ENCODE peak calls at places on chromosomes 12 and 14, in nine cellular contexts. P is activated CD8-positive, alpha-beta T cell treated with anti-CD3 and anti-CD28 coated beads for 36 hours; N is mesothelial cell of epicardium; D is HCT116; M is GM10248; X is H9; S is fibroblast of pulmonary artery; C is colonic mucosa; K is GM12865. H is an unnamed sample.

GRCh38 chr14:99716850-99717681 is 33.0 kb downstream of the CYP46A1 start:
- DNase-seq in P (no peak), N (peak), D (no peak), M (peak), X (no peak), S (no peak), C (no peak), K (no peak), H (no peak)

GRCh38 chr12:114400925-114401324 is 5.0 kb downstream of the TBX5 start:
- DNase-seq in P (no peak), N (no peak), D (no peak), M (no peak), X (no peak), S (peak), C (no peak), K (no peak), H (no peak)

GRCh38 chr12:14643247-14643646 is 53.2 kb downstream of the GUCY2C start:
- DNase-seq in P (no peak), N (no peak), D (no peak), M (no peak), X (no peak), S (peak), C (no peak), K (no peak), H (no peak)

GRCh38 chr14:94885481-94886155 is 115.7 kb upstream of the GSC start:
- DNase-seq in P (no peak), N (no peak), D (no peak), M (no peak), X (no peak), S (no peak), C (no peak), K (no peak), H (no peak)

GRCh38 chr14:76947078-76947837 is 81.2 kb downstream of the IRF2BPL start:
- DNase-seq in P (peak), N (peak), D (peak), M (peak), X (peak), S (peak), C (peak), K (peak), H (peak)

GRCh38 chr14:28755198-28755794 is 11.3 kb upstream of the FOXG1 start:
- DNase-seq in P (no peak), N (no peak), D (no peak), M (no peak), X (no peak), S (no peak), C (no peak), K (no peak), H (no peak)

GRCh38 chr12:120529641-120530314 is 820 bp upstream of the COQ5 start:
- DNase-seq in P (peak), N (no peak), D (peak), M (no peak), X (peak), S (peak), C (peak), K (peak), H (no peak)

GRCh38 chr12:22494319-22494718 is 50.0 kb downstream of the C2CD5 start:
- DNase-seq in P (no peak), N (no peak), D (no peak), M (no peak), X (no peak), S (no peak), C (no peak), K (no peak), H (no peak)

GRCh38 chr12:46490635-46491034 is 118.1 kb upstream of the SLC38A2 start:
- DNase-seq in P (no peak), N (no peak), D (no peak), M (no peak), X (no peak), S (peak), C (no peak), K (no peak), H (no peak)

GRCh38 chr12:20601668-20602280 is 93.4 kb upstream of the SLCO1C1 start:
- DNase-seq in P (no peak), N (no peak), D (peak), M (no peak), X (no peak), S (peak), C (no peak), K (peak), H (no peak)
- TF ChIP-seq CTCF in P (peak), N (peak), D (peak), M (peak), X (peak), S (peak), C (peak), K (no peak), H (peak)

GRCh38 chr14:50109342-50109741 is 7.0 kb downstream of the VCPKMT start:
- DNase-seq in P (no peak), N (no peak), D (peak), M (no peak), X (no peak), S (peak), C (no peak), K (no peak), H (no peak)
- TF ChIP-seq CTCF in P (no peak), N (peak), D (peak), M (no peak), X (peak), S (peak), C (no peak), K (no peak), H (peak)

GRCh38 chr14:64412237-64412636 is 24.1 kb downstream of the MTHFD1 start:
- DNase-seq in P (no peak), N (no peak), D (no peak), M (no peak), X (no peak), S (no peak), C (no peak), K (no peak), H (no peak)

GRCh38 chr14:64411001-64411400 is 22.8 kb downstream of the MTHFD1 start:
- DNase-seq in P (no peak), N (no peak), D (no peak), M (no peak), X (no peak), S (no peak), C (no peak), K (no peak), H (no peak)

GRCh38 chr14:64409509-64409908 is 21.4 kb downstream of the MTHFD1 start:
- DNase-seq in P (no peak), N (no peak), D (no peak), M (peak), X (no peak), S (no peak), C (no peak), K (peak), H (no peak)

GRCh38 chr14:64407329-64407728 is 19.2 kb downstream of the MTHFD1 start:
- DNase-seq in P (no peak), N (no peak), D (no peak), M (no peak), X (no peak), S (no peak), C (no peak), K (peak), H (no peak)

GRCh38 chr14:64410084-64410774 is 22.1 kb downstream of the MTHFD1 start:
- DNase-seq in P (no peak), N (no peak), D (no peak), M (no peak), X (peak), S (peak), C (no peak), K (no peak), H (no peak)
- TF ChIP-seq CTCF in P (no peak), N (no peak), D (no peak), M (no peak), X (no peak), S (no peak), C (no peak), K (no peak), H (no peak)

GRCh38 chr12:26000883-26001282 is 42.4 kb downstream of the RASSF8 start:
- DNase-seq in P (no peak), N (no peak), D (no peak), M (no peak), X (no peak), S (no peak), C (no peak), K (no peak), H (no peak)
- TF ChIP-seq CTCF in P (no peak), N (no peak), D (no peak), M (no peak), X (no peak), S (no peak), C (no peak), K (no peak), H (no peak)

DNA sequence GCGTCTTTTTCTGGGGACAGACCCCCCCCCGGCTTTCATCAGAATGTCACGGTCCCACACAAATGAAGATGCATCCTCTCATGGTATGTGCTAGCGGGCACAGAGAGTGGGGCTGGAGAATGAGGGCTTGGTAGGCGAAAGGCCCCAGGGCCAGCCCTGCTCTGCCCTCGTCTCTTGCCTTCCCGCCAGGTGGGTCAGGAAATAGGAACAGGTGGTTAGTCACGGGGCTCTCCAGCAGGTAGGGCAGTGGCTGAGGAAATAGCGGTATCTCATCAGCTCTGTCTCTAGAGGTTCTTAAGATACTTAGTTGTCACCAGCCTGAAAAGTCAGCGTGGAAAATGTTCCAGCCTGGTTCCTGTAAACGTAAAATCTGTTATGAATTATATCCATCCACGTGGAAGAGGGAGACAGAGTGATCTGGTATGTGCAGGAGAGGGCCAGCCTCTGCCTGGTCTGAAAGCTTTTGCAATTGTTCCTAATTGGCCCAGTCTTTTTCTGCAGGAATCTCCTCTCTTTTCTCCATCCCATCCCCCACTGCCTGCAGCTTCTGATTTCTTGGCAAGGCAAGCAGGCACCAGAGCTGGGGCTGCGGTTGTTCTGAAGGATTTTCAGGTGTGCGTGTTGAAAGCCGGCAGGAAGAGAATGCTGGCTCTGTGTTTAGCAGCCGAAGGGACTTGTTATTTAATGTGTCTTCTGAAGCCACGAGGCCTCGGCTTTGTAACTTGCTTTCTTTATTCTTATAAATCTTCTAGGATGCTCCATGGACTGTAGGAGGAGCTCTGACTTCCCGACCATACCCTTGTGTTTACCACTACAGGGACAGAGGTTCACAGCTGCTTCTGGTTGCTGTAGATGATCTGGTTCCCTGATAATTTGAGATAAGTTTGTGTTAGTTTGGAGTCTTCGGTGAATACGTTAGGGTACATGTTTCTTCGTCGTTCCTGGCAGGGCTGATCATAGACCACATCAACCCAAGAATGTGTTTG is 131.1 kb downstream of the CACNA1C start:
- DNase-seq in P (no peak), N (peak), D (no peak), M (no peak), X (no peak), S (peak), C (no peak), K (no peak), H (no peak)
- TF ChIP-seq CTCF in P (no peak), N (no peak), D (peak), M (no peak), X (peak), S (peak), C (no peak), K (no peak), H (no peak)

GRCh38 chr12:93802698-93803097 is 125.5 kb downstream of the CRADD start:
- DNase-seq in P (no peak), N (no peak), D (no peak), M (no peak), X (no peak), S (peak), C (no peak), K (no peak), H (no peak)
- TF ChIP-seq CTCF in P (no peak), N (no peak), D (no peak), M (no peak), X (peak), S (peak), C (no peak), K (no peak), H (no peak)

GRCh38 chr14:62076368-62076767 is 314.1 kb downstream of the SNAPC1 start:
- DNase-seq in P (no peak), N (no peak), D (no peak), M (no peak), X (no peak), S (no peak), C (no peak), K (no peak), H (no peak)

GRCh38 chr14:62076825-62077660 is 314.8 kb downstream of the SNAPC1 start:
- DNase-seq in P (no peak), N (no peak), D (no peak), M (no peak), X (no peak), S (no peak), C (no peak), K (no peak), H (no peak)

GRCh38 chr14:62081012-62081612 is 318.9 kb downstream of the SNAPC1 start:
- DNase-seq in P (no peak), N (no peak), D (no peak), M (peak), X (no peak), S (no peak), C (no peak), K (peak), H (no peak)

GRCh38 chr14:62079035-62079434 is 316.8 kb downstream of the SNAPC1 start:
- DNase-seq in P (no peak), N (no peak), D (no peak), M (no peak), X (no peak), S (no peak), C (no peak), K (peak), H (no peak)

GRCh38 chr14:62077676-62078261 is 315.5 kb downstream of the SNAPC1 start:
- DNase-seq in P (peak), N (no peak), D (no peak), M (no peak), X (no peak), S (no peak), C (no peak), K (no peak), H (no peak)
- TF ChIP-seq CTCF in P (no peak), N (no peak), D (no peak), M (no peak), X (no peak), S (no peak), C (no peak), K (no peak), H (no peak)

GRCh38 chr14:36212987-36213386 is 36.5 kb upstream of the PTCSC3 start:
- DNase-seq in P (no peak), N (no peak), D (no peak), M (no peak), X (no peak), S (no peak), C (no peak), K (no peak), H (no peak)

GRCh38 chr14:36208690-36209278 is 32.3 kb upstream of the PTCSC3 start:
- DNase-seq in P (no peak), N (no peak), D (no peak), M (no peak), X (no peak), S (no peak), C (peak), K (no peak), H (no peak)

GRCh38 chr14:36212577-36212976 is 36.1 kb upstream of the PTCSC3 start:
- DNase-seq in P (no peak), N (no peak), D (no peak), M (no peak), X (no peak), S (no peak), C (no peak), K (no peak), H (no peak)

GRCh38 chr14:36204674-36205073 is 28.2 kb upstream of the PTCSC3 start:
- DNase-seq in P (no peak), N (no peak), D (no peak), M (no peak), X (no peak), S (no peak), C (no peak), K (peak), H (no peak)

GRCh38 chr14:36207500-36207899 is 31.0 kb upstream of the PTCSC3 start:
- DNase-seq in P (no peak), N (no peak), D (no peak), M (no peak), X (no peak), S (peak), C (no peak), K (no peak), H (no peak)
- TF ChIP-seq CTCF in P (peak), N (no peak), D (peak), M (no peak), X (peak), S (peak), C (peak), K (no peak), H (no peak)